ENCODE peak calls at places on chromosomes 5 and 9, in six cellular contexts. One of them, this sample, is unnamed.

GRCh38 chr9:117232266-117232665 is 182.6 kb downstream of the ASTN2 start:
- DNase-seq in HCT116: no peak
- DNase-seq in A549: no peak
- DNase-seq in heart right ventricle: no peak
- DNase-seq in lower leg skin: no peak
- DNase-seq in choroid plexus epithelial cell: no peak
- DNase-seq in this sample: no peak

GRCh38 chr9:132472199-132472598 is 62.2 kb downstream of the CFAP77 start:
- DNase-seq in heart right ventricle: no peak
- DNase-seq in choroid plexus epithelial cell: no peak
- DNase-seq in lower leg skin: no peak
- DNase-seq in A549: no peak
- DNase-seq in HCT116: no peak
- DNase-seq in this sample: no peak

GRCh38 chr5:167652690-167653089 is 638.8 kb upstream of the WWC1 start:
- DNase-seq in HCT116: no peak
- DNase-seq in A549: no peak
- DNase-seq in lower leg skin: no peak
- DNase-seq in choroid plexus epithelial cell: peak
- DNase-seq in heart right ventricle: no peak
- DNase-seq in this sample: no peak

GRCh38 chr5:15425802-15426201 is 74.2 kb upstream of the FBXL7 start:
- DNase-seq in HCT116: no peak
- DNase-seq in choroid plexus epithelial cell: peak
- DNase-seq in lower leg skin: no peak
- DNase-seq in A549: no peak
- DNase-seq in heart right ventricle: no peak
- DNase-seq in this sample: peak

GRCh38 chr5:135462304-135462703 is 10.2 kb upstream of the TIFAB start:
- DNase-seq in choroid plexus epithelial cell: peak
- DNase-seq in lower leg skin: no peak
- DNase-seq in HCT116: peak
- DNase-seq in A549: peak
- DNase-seq in heart right ventricle: no peak
- DNase-seq in this sample: peak

GRCh38 chr5:78706381-78706780 is 57.8 kb upstream of the LHFPL2 start:
- DNase-seq in A549: no peak
- DNase-seq in lower leg skin: no peak
- DNase-seq in HCT116: no peak
- DNase-seq in heart right ventricle: no peak
- DNase-seq in choroid plexus epithelial cell: peak
- DNase-seq in this sample: no peak

GRCh38 chr9:127201071-127201541 is 63.5 kb upstream of the GARNL3 start:
- DNase-seq in choroid plexus epithelial cell: no peak
- DNase-seq in lower leg skin: no peak
- DNase-seq in A549: no peak
- DNase-seq in heart right ventricle: no peak
- DNase-seq in HCT116: no peak
- DNase-seq in this sample: no peak

GRCh38 chr5:116378007-116378831 is 196.4 kb downstream of the SEMA6A start:
- DNase-seq in A549: no peak
- DNase-seq in HCT116: no peak
- DNase-seq in choroid plexus epithelial cell: no peak
- DNase-seq in lower leg skin: no peak
- DNase-seq in heart right ventricle: no peak
- DNase-seq in this sample: no peak

GRCh38 chr9:112751059-112751795 is 667 bp downstream of the SNX30 start:
- DNase-seq in A549: peak
- DNase-seq in lower leg skin: peak
- DNase-seq in HCT116: no peak
- DNase-seq in heart right ventricle: peak
- DNase-seq in choroid plexus epithelial cell: peak
- DNase-seq in this sample: peak

GRCh38 chr9:119963798-119964372 is 594.6 kb upstream of the BRINP1 start:
- DNase-seq in heart right ventricle: no peak
- DNase-seq in A549: peak
- DNase-seq in lower leg skin: no peak
- DNase-seq in choroid plexus epithelial cell: peak
- DNase-seq in HCT116: peak
- DNase-seq in this sample: peak

GRCh38 chr9:130215341-130216119 is 43.3 kb downstream of the NCS1 start:
- DNase-seq in choroid plexus epithelial cell: peak
- DNase-seq in heart right ventricle: no peak
- DNase-seq in lower leg skin: no peak
- DNase-seq in HCT116: no peak
- DNase-seq in A549: no peak
- DNase-seq in this sample: no peak

GRCh38 chr5:15533124-15533893 is 33.3 kb downstream of the FBXL7 start:
- DNase-seq in heart right ventricle: no peak
- DNase-seq in lower leg skin: no peak
- DNase-seq in A549: no peak
- DNase-seq in HCT116: no peak
- DNase-seq in choroid plexus epithelial cell: peak
- DNase-seq in this sample: peak

GRCh38 chr5:176673651-176674583 is 26.6 kb downstream of the TSPAN17 start:
- DNase-seq in A549: no peak
- DNase-seq in lower leg skin: no peak
- DNase-seq in choroid plexus epithelial cell: no peak
- DNase-seq in heart right ventricle: no peak
- DNase-seq in HCT116: no peak
- DNase-seq in this sample: no peak

GRCh38 chr5:16932401-16932800 is 3.7 kb downstream of the MYO10 start:
- DNase-seq in choroid plexus epithelial cell: no peak
- DNase-seq in HCT116: no peak
- DNase-seq in lower leg skin: no peak
- DNase-seq in heart right ventricle: no peak
- DNase-seq in A549: no peak
- DNase-seq in this sample: no peak

GRCh38 chr5:172725273-172725672 is 45.7 kb downstream of the DUSP1 start:
- DNase-seq in lower leg skin: no peak
- DNase-seq in choroid plexus epithelial cell: no peak
- DNase-seq in A549: no peak
- DNase-seq in heart right ventricle: no peak
- DNase-seq in HCT116: no peak
- DNase-seq in this sample: no peak

GRCh38 chr9:136112541-136112940 is 6.1 kb downstream of the TMEM250 start:
- DNase-seq in choroid plexus epithelial cell: no peak
- DNase-seq in heart right ventricle: no peak
- DNase-seq in HCT116: no peak
- DNase-seq in lower leg skin: no peak
- DNase-seq in A549: no peak
- DNase-seq in this sample: no peak

GRCh38 chr9:12723409-12724028 is 30.3 kb downstream of the TYRP1 start:
- DNase-seq in heart right ventricle: no peak
- DNase-seq in A549: peak
- DNase-seq in choroid plexus epithelial cell: peak
- DNase-seq in lower leg skin: no peak
- DNase-seq in HCT116: peak
- DNase-seq in this sample: peak

GRCh38 chr5:143121135-143121474 is 282.4 kb downstream of the NR3C1 start:
- DNase-seq in lower leg skin: no peak
- DNase-seq in heart right ventricle: no peak
- DNase-seq in A549: no peak
- DNase-seq in HCT116: no peak
- DNase-seq in choroid plexus epithelial cell: no peak
- DNase-seq in this sample: no peak

GRCh38 chr5:117776977-117777376 is 1202.4 kb upstream of the SEMA6A start:
- DNase-seq in A549: no peak
- DNase-seq in HCT116: no peak
- DNase-seq in heart right ventricle: no peak
- DNase-seq in choroid plexus epithelial cell: no peak
- DNase-seq in lower leg skin: no peak
- DNase-seq in this sample: no peak

GRCh38 chr5:31291323-31291854 is 97.9 kb downstream of the CDH6 start:
- DNase-seq in A549: peak
- DNase-seq in choroid plexus epithelial cell: no peak
- DNase-seq in lower leg skin: no peak
- DNase-seq in HCT116: no peak
- DNase-seq in heart right ventricle: no peak
- DNase-seq in this sample: no peak

GRCh38 chr5:28807230-28807629 is 1768.8 kb upstream of the CDH9 start:
- DNase-seq in choroid plexus epithelial cell: peak
- DNase-seq in lower leg skin: no peak
- DNase-seq in A549: peak
- DNase-seq in HCT116: no peak
- DNase-seq in heart right ventricle: no peak
- DNase-seq in this sample: no peak

GRCh38 chr9:119026120-119026519 is 343.1 kb downstream of the BRINP1 start:
- DNase-seq in heart right ventricle: peak
- DNase-seq in lower leg skin: peak
- DNase-seq in HCT116: no peak
- DNase-seq in choroid plexus epithelial cell: no peak
- DNase-seq in A549: no peak
- DNase-seq in this sample: peak

GRCh38 chr5:104513194-104513602 is 950.6 kb upstream of the NUDT12 start:
- DNase-seq in lower leg skin: no peak
- DNase-seq in A549: peak
- DNase-seq in choroid plexus epithelial cell: peak
- DNase-seq in heart right ventricle: no peak
- DNase-seq in HCT116: peak
- DNase-seq in this sample: peak

GRCh38 chr5:142143878-142144277 is 35.3 kb downstream of the NDFIP1 start:
- DNase-seq in HCT116: peak
- DNase-seq in A549: peak
- DNase-seq in heart right ventricle: no peak
- DNase-seq in choroid plexus epithelial cell: peak
- DNase-seq in lower leg skin: no peak
- DNase-seq in this sample: peak

GRCh38 chr5:170438581-170438980 is 49.4 kb upstream of the KCNMB1 start:
- DNase-seq in choroid plexus epithelial cell: no peak
- DNase-seq in A549: no peak
- DNase-seq in lower leg skin: no peak
- DNase-seq in HCT116: no peak
- DNase-seq in heart right ventricle: no peak
- DNase-seq in this sample: no peak

GRCh38 chr5:33592245-33592644 is 151.5 kb downstream of the TARS1 start:
- DNase-seq in HCT116: no peak
- DNase-seq in heart right ventricle: no peak
- DNase-seq in lower leg skin: no peak
- DNase-seq in A549: no peak
- DNase-seq in choroid plexus epithelial cell: no peak
- DNase-seq in this sample: no peak

GRCh38 chr5:33594006-33594405 is 153.2 kb downstream of the TARS1 start:
- DNase-seq in A549: no peak
- DNase-seq in choroid plexus epithelial cell: peak
- DNase-seq in heart right ventricle: no peak
- DNase-seq in HCT116: no peak
- DNase-seq in lower leg skin: no peak
- DNase-seq in this sample: peak

GRCh38 chr5:33583332-33583731 is 142.6 kb downstream of the TARS1 start:
- DNase-seq in HCT116: no peak
- DNase-seq in A549: no peak
- DNase-seq in choroid plexus epithelial cell: no peak
- DNase-seq in lower leg skin: no peak
- DNase-seq in heart right ventricle: no peak
- DNase-seq in this sample: no peak

DNA sequence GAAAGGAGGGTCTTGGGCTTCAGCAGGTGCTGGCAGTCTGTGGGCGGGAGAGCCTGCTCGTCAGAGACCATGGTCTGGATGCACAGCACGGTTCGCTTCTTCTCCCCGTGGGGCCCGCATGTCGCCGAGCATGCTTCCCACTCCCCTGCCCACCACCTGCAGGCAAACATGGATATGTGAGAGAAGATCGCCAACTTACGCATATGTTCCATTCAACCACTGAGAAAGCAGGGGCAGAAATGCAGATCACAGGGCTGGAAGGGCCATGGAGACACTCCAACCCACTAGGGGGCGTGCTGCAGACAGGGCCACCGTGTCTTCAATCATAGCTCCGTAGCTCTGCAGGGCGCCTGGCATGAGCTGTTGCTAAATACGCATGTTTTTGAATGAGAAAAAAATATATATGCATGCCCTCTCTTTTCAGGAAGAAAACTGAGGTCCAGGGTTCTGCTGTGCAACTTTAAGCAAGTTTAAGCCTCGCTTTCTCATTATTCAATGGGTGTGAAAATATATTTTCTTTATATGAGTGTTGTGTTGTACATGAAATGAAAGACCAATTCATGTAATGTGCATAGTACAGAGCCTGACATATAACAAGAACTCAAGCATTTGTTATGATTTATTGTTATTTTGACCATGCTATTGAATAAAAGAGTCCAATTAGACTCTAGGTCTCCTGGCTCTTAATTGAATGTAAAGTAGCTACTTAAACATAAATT is 148.0 kb downstream of the TARS1 start:
- DNase-seq in heart right ventricle: no peak
- DNase-seq in A549: peak
- DNase-seq in HCT116: peak
- DNase-seq in lower leg skin: no peak
- DNase-seq in choroid plexus epithelial cell: peak
- DNase-seq in this sample: no peak
- TF ChIP-seq CTCF in heart right ventricle: peak
- TF ChIP-seq CTCF in A549: peak
- TF ChIP-seq CTCF in HCT116: peak
- TF ChIP-seq CTCF in lower leg skin: no peak
- TF ChIP-seq CTCF in choroid plexus epithelial cell: peak
- TF ChIP-seq CTCF in this sample: peak

GRCh38 chr9:107674252-107674936 is 184.8 kb upstream of the KLF4 start:
- DNase-seq in heart right ventricle: no peak
- DNase-seq in HCT116: no peak
- DNase-seq in A549: no peak
- DNase-seq in lower leg skin: no peak
- DNase-seq in choroid plexus epithelial cell: no peak
- DNase-seq in this sample: no peak
- H3K4me3 ChIP-seq in heart right ventricle: no peak
- H3K4me3 ChIP-seq in HCT116: no peak
- H3K4me3 ChIP-seq in A549: no peak
- H3K4me3 ChIP-seq in lower leg skin: no peak
- H3K4me3 ChIP-seq in choroid plexus epithelial cell: no peak
- H3K4me3 ChIP-seq in this sample: no peak

DNA sequence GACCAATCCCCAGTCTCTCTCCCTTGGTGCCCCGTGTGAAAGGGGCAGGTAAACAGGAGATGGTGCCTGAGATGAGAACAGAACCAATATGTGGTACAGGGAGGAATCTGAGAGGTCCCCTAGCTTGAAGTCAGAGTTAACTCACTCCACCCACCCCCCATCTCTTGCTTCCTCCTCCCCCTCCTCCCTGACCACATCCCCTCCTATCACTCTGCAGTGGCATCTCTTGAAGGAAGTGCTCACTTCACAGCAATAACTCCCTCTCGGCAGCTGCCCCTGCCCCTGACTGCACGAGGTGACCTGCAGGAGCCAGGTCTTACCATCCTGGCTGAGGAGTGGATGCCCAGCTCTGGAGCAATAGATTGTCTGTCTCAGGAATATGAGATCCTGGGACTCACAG is 224.0 kb downstream of the GAS1 start:
- DNase-seq in lower leg skin: no peak
- DNase-seq in heart right ventricle: no peak
- DNase-seq in A549: no peak
- DNase-seq in HCT116: no peak
- DNase-seq in choroid plexus epithelial cell: no peak
- DNase-seq in this sample: no peak
- TF ChIP-seq CTCF in lower leg skin: no peak
- TF ChIP-seq CTCF in heart right ventricle: no peak
- TF ChIP-seq CTCF in A549: no peak
- TF ChIP-seq CTCF in HCT116: no peak
- TF ChIP-seq CTCF in choroid plexus epithelial cell: no peak
- TF ChIP-seq CTCF in this sample: no peak

GRCh38 chr9:114395768-114396167 is 8.0 kb upstream of the AKNA start:
- DNase-seq in A549: no peak
- DNase-seq in lower leg skin: no peak
- DNase-seq in HCT116: no peak
- DNase-seq in heart right ventricle: no peak
- DNase-seq in choroid plexus epithelial cell: no peak
- DNase-seq in this sample: no peak
- H3K4me3 ChIP-seq in A549: no peak
- H3K4me3 ChIP-seq in lower leg skin: no peak
- H3K4me3 ChIP-seq in HCT116: no peak
- H3K4me3 ChIP-seq in heart right ventricle: no peak
- H3K4me3 ChIP-seq in choroid plexus epithelial cell: no peak
- H3K4me3 ChIP-seq in this sample: peak